ENCODE peak calls at places on chromosomes 16 and 17, in ten cellular contexts. W, R, T, V, J, D, C, N, Z and S are unnamed samples.

GRCh38 chr17:21001111-21001812 is 41.5 kb downstream of the USP22 start:
- DNase-seq in V (no peak), R (no peak), T (no peak), C (no peak), N (no peak), Z (no peak), W (no peak), D (no peak), J (no peak), S (no peak)

GRCh38 chr17:48322060-48322459 is 108.0 kb downstream of the SKAP1 start:
- DNase-seq in J (no peak), N (no peak), R (no peak), W (peak), V (no peak), T (no peak), C (no peak), Z (no peak), D (no peak), S (no peak)

GRCh38 chr16:31472559-31473203 is 729 bp downstream of the TGFB1I1 start:
- DNase-seq in T (peak), V (peak), Z (peak), W (peak), J (peak), D (peak), N (peak), R (peak), C (peak), S (peak)

GRCh38 chr17:7631398-7632380 is 1.8 kb downstream of the SHBG start:
- DNase-seq in V (no peak), C (no peak), R (no peak), Z (peak), W (no peak), N (no peak), D (no peak), J (no peak), T (no peak), S (no peak)

GRCh38 chr16:86590501-86591144 is 12.3 kb downstream of the FOXL1 start:
- DNase-seq in J (no peak), R (no peak), D (no peak), W (no peak), C (no peak), Z (peak), V (no peak), T (no peak), N (no peak), S (no peak)

GRCh38 chr16:55372792-55373488 is 48.9 kb downstream of the IRX6 start:
- DNase-seq in C (no peak), N (no peak), W (no peak), R (no peak), Z (no peak), J (no peak), V (no peak), D (no peak), T (no peak), S (peak)

GRCh38 chr17:4527552-4527951 is 27.6 kb downstream of the MYBBP1A start:
- DNase-seq in W (no peak), C (no peak), N (no peak), V (no peak), Z (no peak), T (no peak), R (no peak), J (no peak), D (no peak), S (no peak)

GRCh38 chr16:29821663-29822115 is 1.4 kb downstream of the MVP start:
- DNase-seq in N (peak), D (no peak), V (no peak), Z (no peak), J (no peak), W (peak), R (peak), T (no peak), C (no peak), S (peak)

GRCh38 chr16:57000271-57001025 is 11.1 kb downstream of the NLRC5 start:
- DNase-seq in D (peak), Z (no peak), V (no peak), T (no peak), C (peak), R (peak), J (no peak), N (peak), W (peak), S (no peak)

GRCh38 chr16:68445458-68445857 is 2.9 kb downstream of the SMPD3 start:
- DNase-seq in J (no peak), T (peak), R (peak), N (peak), D (no peak), W (peak), Z (peak), V (peak), C (peak), S (no peak)

GRCh38 chr17:7348478-7349242 is 3.3 kb upstream of the KCTD11 start:
- DNase-seq in V (no peak), D (no peak), W (no peak), C (no peak), T (no peak), Z (no peak), N (no peak), J (no peak), R (no peak), S (peak)

GRCh38 chr16:75402821-75403475 is 30.4 kb downstream of the CFDP1 start:
- DNase-seq in J (no peak), V (no peak), D (no peak), Z (peak), C (peak), W (peak), T (peak), N (no peak), R (no peak), S (no peak)

GRCh38 chr16:16828913-16829398 is 450.0 kb downstream of the NPIPA7 start:
- DNase-seq in V (peak), N (no peak), Z (no peak), T (peak), J (no peak), D (no peak), R (no peak), W (no peak), C (no peak), S (no peak)

GRCh38 chr17:15384142-15384803 is 42.9 kb upstream of the TEKT3 start:
- DNase-seq in D (peak), T (no peak), N (peak), C (peak), W (no peak), Z (no peak), V (no peak), J (no peak), R (no peak), S (peak)

GRCh38 chr17:19753049-19753444 is 4.9 kb upstream of the ALDH3A1 start:
- DNase-seq in T (no peak), V (no peak), R (peak), Z (no peak), D (peak), C (no peak), J (no peak), W (peak), N (peak), S (no peak)

GRCh38 chr17:14792751-14793150 is 472.4 kb downstream of the PMP22 start:
- DNase-seq in W (no peak), J (no peak), T (no peak), R (no peak), C (no peak), V (no peak), D (peak), N (peak), Z (no peak), S (no peak)

GRCh38 chr16:88649924-88650748 is 717 bp downstream of the CYBA start:
- DNase-seq in V (peak), T (peak), D (no peak), Z (peak), W (no peak), C (no peak), N (peak), J (peak), R (peak), S (no peak)

GRCh38 chr17:38707678-38708351 is 2.7 kb downstream of the MLLT6 start:
- DNase-seq in J (no peak), V (no peak), T (no peak), D (no peak), N (no peak), Z (no peak), C (no peak), W (no peak), R (no peak), S (no peak)

GRCh38 chr16:50068550-50068949 is 2.8 kb downstream of the HEATR3 start:
- DNase-seq in D (no peak), T (no peak), Z (no peak), R (no peak), V (no peak), W (no peak), C (no peak), N (no peak), J (no peak), S (no peak)

GRCh38 chr16:75019007-75019406 is 20.2 kb downstream of the ZNRF1 start:
- DNase-seq in D (no peak), W (no peak), J (no peak), Z (no peak), N (no peak), V (no peak), T (no peak), C (no peak), R (no peak), S (no peak)

GRCh38 chr17:77356109-77356689 is 215.4 kb downstream of the SEC14L1 start:
- DNase-seq in T (peak), C (no peak), N (no peak), J (no peak), Z (no peak), V (no peak), W (no peak), R (peak), D (peak), S (peak)

GRCh38 chr16:68376590-68376989 is 65.8 kb downstream of the PRMT7 start:
- DNase-seq in J (peak), N (no peak), V (no peak), D (no peak), W (no peak), Z (no peak), T (no peak), C (no peak), R (no peak), S (no peak)

GRCh38 chr16:30526137-30526822 is at the start of gene ZNF768:
- DNase-seq in C (no peak), N (peak), D (peak), Z (peak), V (peak), T (peak), R (no peak), J (no peak), W (peak), S (peak)

GRCh38 chr17:50469671-50470305 is 1.1 kb upstream of the CHAD start:
- DNase-seq in V (no peak), C (no peak), T (no peak), R (no peak), Z (no peak), W (no peak), J (no peak), D (no peak), N (no peak), S (no peak)

GRCh38 chr16:1193825-1194581 is 31.1 kb downstream of the TPSG1 start:
- DNase-seq in N (no peak), D (no peak), V (peak), W (no peak), Z (no peak), R (no peak), T (no peak), J (no peak), C (no peak), S (no peak)

GRCh38 chr17:73595068-73595865 is 49.0 kb downstream of the SDK2 start:
- DNase-seq in N (peak), D (no peak), T (peak), R (peak), C (no peak), Z (no peak), V (peak), W (peak), J (peak), S (no peak)

GRCh38 chr16:83272201-83272600 is 535.6 kb upstream of the HSBP1 start:
- DNase-seq in Z (no peak), J (no peak), N (no peak), V (no peak), D (no peak), T (no peak), C (no peak), R (no peak), W (no peak), S (no peak)

GRCh38 chr17:16926591-16927451 is 45.1 kb downstream of the TNFRSF13B start:
- DNase-seq in R (no peak), C (no peak), Z (no peak), V (no peak), W (no peak), T (no peak), N (peak), D (peak), J (no peak), S (no peak)

GRCh38 chr16:66840883-66841282 is 3.3 kb upstream of the CA7 start:
- DNase-seq in C (no peak), T (no peak), V (no peak), D (no peak), R (peak), W (no peak), N (no peak), Z (no peak), J (no peak), S (no peak)

GRCh38 chr17:83099086-83099540 is 19.7 kb downstream of the METRNL start:
- DNase-seq in D (no peak), Z (no peak), R (no peak), V (no peak), C (no peak), T (no peak), N (no peak), J (no peak), W (no peak), S (no peak)

GRCh38 chr17:83099570-83100181 is 20.3 kb downstream of the METRNL start:
- DNase-seq in D (no peak), T (no peak), N (peak), Z (no peak), W (no peak), V (no peak), R (peak), C (no peak), J (peak), S (no peak)

GRCh38 chr17:83096401-83097220 is 17.2 kb downstream of the METRNL start:
- DNase-seq in V (no peak), R (peak), N (peak), W (no peak), C (no peak), D (no peak), Z (no peak), T (no peak), J (peak), S (no peak)

GRCh38 chr17:83097831-83098230 is 18.4 kb downstream of the METRNL start:
- DNase-seq in C (no peak), T (no peak), R (no peak), Z (no peak), J (peak), N (no peak), W (no peak), D (no peak), V (no peak), S (no peak)

DNA sequence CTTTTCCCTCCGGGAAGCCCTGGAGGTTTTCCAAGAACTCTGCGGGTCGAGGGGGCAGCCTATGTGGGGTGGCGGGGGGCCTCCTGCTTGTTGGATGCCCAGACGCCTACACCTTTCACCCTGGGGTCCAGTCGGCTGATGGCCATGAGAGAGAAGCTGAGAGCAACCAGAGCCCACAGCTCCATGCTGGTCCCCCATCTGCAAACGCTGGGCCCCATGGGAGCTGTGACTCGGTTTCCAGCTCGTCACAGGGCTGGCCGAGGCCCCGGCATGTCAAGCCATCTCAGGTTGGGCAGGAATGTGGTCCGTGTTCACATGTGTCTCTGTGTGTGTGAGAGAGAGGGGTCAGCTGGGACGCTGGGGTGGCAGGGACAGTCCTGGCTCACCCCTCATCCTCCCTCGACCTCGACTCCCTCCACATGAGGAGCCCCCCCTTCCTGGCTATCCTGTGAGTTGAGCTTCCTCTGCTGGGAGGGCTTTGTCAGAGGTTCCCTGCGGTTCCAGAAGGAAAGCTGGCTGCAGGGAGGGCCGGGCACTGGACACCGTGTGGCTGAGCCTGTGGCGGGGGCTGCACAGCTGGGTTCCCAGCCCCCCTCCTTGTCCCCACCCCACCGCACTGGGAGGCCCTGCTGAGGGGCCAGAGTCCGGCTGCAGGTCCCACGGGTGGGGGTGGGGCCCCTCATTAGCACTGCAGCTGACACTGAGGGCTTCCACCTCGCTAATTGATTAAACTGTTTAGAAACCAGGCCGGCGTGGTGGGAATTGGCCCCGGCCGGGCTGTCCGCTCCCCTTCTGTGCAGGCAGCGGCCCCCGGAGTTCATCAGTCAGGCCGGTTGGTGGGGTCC is 19.1 kb downstream of the METRNL start:
- DNase-seq in J (peak), D (no peak), T (no peak), C (no peak), V (no peak), N (no peak), W (no peak), R (no peak), Z (no peak), S (no peak)
- TF ChIP-seq EP300 in J (no peak), D (no peak), T (no peak), C (no peak), V (no peak), N (no peak), W (no peak), R (no peak), Z (no peak), S (no peak)

DNA sequence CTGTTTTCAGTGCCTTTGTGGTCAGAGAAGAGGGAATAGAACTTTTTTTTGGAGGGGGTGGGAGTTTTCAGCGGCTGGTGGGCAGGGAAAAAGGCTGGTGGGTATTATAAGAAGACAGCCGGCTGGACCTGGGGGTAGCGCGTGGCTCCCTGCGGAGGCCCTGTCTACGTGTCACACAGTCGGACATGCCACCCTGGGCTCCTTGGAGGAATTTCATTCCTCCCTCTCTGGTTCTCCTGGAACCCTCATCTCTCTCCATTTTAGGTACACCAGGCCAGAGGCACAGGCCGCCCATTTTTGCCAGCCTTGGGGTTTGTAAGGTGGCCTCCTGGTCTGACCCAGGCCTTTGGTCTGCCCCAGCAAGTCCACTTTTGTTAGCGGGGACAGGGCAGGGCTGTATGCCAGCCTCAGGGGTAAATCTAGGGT is 908 bp downstream of the FKBP10 start:
- DNase-seq in Z (no peak), V (no peak), T (no peak), R (no peak), W (no peak), N (no peak), D (no peak), C (no peak), J (no peak), S (no peak)
- H3K4me3 ChIP-seq in Z (peak), V (peak), T (no peak), R (peak), W (peak), N (no peak), D (peak), C (no peak), J (peak), S (peak)

GRCh38 chr17:29566473-29567361 is at the start of gene ABHD15:
- DNase-seq in T (no peak), W (peak), N (peak), R (peak), V (peak), Z (peak), D (peak), J (peak), C (peak), S (peak)
- TF ChIP-seq CTCF in T (no peak), W (no peak), N (no peak), R (no peak), V (no peak), Z (no peak), D (no peak), J (no peak), C (no peak), S (no peak)

GRCh38 chr16:84742561-84743200 is 42.9 kb downstream of the USP10 start:
- DNase-seq in R (no peak), Z (no peak), V (no peak), T (no peak), N (no peak), J (no peak), D (no peak), W (no peak), C (no peak), S (no peak)
- TF ChIP-seq EP300 in R (no peak), Z (no peak), V (no peak), T (no peak), N (no peak), J (no peak), D (no peak), W (no peak), C (no peak), S (no peak)

GRCh38 chr16:2365895-2366294 is 25.4 kb upstream of the ABCA3 start:
- DNase-seq in T (no peak), N (no peak), D (no peak), C (no peak), J (no peak), W (no peak), R (no peak), Z (no peak), V (no peak), S (no peak)
- H3K4me3 ChIP-seq in T (no peak), N (no peak), D (no peak), C (no peak), J (no peak), W (no peak), R (no peak), Z (no peak), V (no peak), S (no peak)